ENCODE peak calls at places on chromosome 17, in eight cellular contexts. Z is tibial nerve, H is LNCaP clone FGC, X is fibroblast of the aortic adventitia, L is stomach, F is hepatocyte, N is left ventricle myocardium inferior, V is mucosa of descending colon. M is an unnamed sample.

GRCh38 chr17:8856869-8857575 is 10.5 kb downstream of the PIK3R6 start:
- DNase-seq in Z (no peak), H (no peak), X (peak; percentile 4), L (no peak), F (no peak), N (no peak), V (no peak), M (no peak)

GRCh38 chr17:57442914-57443571 is 186.7 kb downstream of the MSI2 start:
- DNase-seq in Z (no peak), H (no peak), X (no peak), L (peak; percentile 36), F (no peak), N (peak; percentile 45), V (peak; percentile 27), M (peak; percentile 72)

GRCh38 chr17:72502111-72502939 is 381.5 kb downstream of the SOX9 start:
- DNase-seq in Z (no peak), H (no peak), X (peak; percentile 68), L (peak; percentile 70), F (peak; percentile 31), N (no peak), V (no peak), M (peak; percentile 69)

GRCh38 chr17:238071-238963 is 56.9 kb upstream of the DOC2B start:
- DNase-seq in Z (no peak), H (no peak), X (no peak), L (no peak), F (no peak), N (peak; percentile 4), V (no peak), M (no peak)

GRCh38 chr17:57534863-57535651 is 210.0 kb downstream of the CCDC182 start:
- DNase-seq in Z (no peak), H (peak; percentile 95), X (no peak), L (no peak), F (no peak), N (no peak), V (no peak), M (no peak)

GRCh38 chr17:54967621-54968258 is 714 bp downstream of the COX11 start:
- DNase-seq in Z (no peak), H (no peak), X (peak; percentile 25), L (no peak), F (peak; percentile 50), N (no peak), V (peak; percentile 40), M (peak; percentile 30)

GRCh38 chr17:27477050-27477647 is 20.9 kb downstream of the KSR1 start:
- DNase-seq in Z (no peak), H (no peak), X (no peak), L (no peak), F (no peak), N (no peak), V (no peak), M (no peak)

GRCh38 chr17:40180694-40181093 is 3.4 kb downstream of the RAPGEFL1 start:
- DNase-seq in Z (no peak), H (no peak), X (no peak), L (peak; percentile 81), F (no peak), N (no peak), V (peak; percentile 95), M (peak; percentile 48)

GRCh38 chr17:82938486-82939212 is 98.8 kb upstream of the ZNF750 start:
- DNase-seq in Z (no peak), H (peak; percentile 56), X (no peak), L (no peak), F (no peak), N (peak; percentile 7), V (no peak), M (no peak)

GRCh38 chr17:57810740-57811632 is 38.9 kb downstream of the MRPS23 start:
- DNase-seq in Z (no peak), H (no peak), X (peak; percentile 55), L (no peak), F (peak; percentile 30), N (peak; percentile 61), V (peak; percentile 10), M (no peak)

GRCh38 chr17:63395075-63395815 is 50.9 kb downstream of the CYB561 start:
- DNase-seq in Z (no peak), H (no peak), X (peak; percentile 92), L (no peak), F (no peak), N (no peak), V (no peak), M (no peak)

GRCh38 chr17:71188811-71189492 is 931.9 kb upstream of the SOX9 start:
- DNase-seq in Z (no peak), H (no peak), X (peak; percentile 49), L (no peak), F (no peak), N (no peak), V (no peak), M (peak; percentile 89)

DNA sequence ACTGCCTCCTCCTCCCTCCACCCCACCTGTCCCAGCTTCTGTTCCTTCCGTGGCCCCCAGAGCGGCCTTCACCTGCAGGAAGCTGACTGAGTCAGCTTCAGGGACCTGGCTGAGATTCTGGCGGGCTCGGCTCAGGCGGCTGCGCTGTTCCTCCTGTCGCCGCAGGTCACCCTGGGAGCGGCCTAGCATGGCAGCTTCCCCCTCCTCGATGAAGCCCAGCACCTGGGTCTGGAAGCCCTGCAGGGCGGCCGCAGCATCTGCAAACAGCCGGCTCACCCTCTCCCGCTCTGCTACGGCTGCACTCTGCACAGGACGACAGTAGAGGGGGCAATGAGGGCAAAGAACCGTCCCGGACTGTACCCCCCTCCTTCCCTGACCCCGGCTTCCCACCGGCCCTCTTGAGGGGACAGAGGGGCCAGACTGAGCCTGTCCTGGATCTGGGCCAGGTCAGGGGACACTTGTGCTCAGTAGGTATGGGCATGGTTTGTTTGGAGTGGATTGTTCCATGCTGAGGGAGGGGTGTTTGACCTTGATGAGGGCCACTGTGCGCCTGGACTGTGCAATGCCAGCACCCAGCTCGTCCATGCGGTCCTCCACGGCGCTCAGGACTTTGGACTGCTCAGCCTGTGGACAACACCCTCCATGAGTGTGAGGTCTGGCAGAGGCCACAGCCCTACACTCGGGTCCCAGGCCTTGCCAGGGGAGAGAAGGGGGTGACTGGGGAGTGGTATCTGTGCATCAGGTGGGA is 2.0 kb downstream of the TRIM47 start:
- DNase-seq in Z (no peak), H (no peak), X (no peak), L (peak; percentile 79), F (peak; percentile 58), N (peak; percentile 51), V (peak; percentile 81), M (peak; percentile 70)
- TF ChIP-seq CTCF in Z (no peak), H (peak; percentile 2), X (no peak), L (no peak), F (peak; percentile 12), N (peak; percentile 10), V (no peak), M (no peak)

DNA sequence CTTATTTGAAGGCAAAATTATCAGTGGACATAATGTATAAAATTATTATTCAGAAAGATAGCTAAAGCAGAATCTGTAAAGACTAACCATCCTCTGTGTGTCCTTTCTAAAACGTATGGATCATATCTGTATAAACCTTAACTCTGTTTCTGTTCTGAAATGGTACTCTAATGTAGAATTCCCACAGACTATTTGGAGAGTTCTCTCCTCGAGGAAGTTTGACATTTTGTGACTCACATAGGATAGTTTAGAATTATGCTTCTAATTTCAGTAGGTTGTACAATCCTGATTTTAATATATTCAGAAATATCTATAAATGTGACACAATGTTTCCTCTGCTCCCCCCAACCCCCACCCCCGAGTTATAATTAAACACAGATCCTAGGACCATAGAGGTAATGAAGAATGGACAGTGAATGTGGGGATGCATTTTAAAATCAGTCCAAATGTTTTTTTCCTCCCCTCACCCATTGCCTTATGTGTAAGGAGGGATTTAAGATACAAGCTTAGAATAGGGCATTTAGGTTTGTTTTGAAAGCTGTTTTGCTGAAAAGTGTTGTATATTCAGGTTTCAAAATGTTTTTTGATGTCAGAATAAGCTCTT is 66.8 kb downstream of the BCAS3 start:
- DNase-seq in Z (no peak), H (no peak), X (no peak), L (no peak), F (no peak), N (no peak), V (no peak), M (no peak)
- H3K4me3 ChIP-seq in Z (no peak overlapping the region), H (no peak overlapping the region), X (no peak overlapping the region), L (no peak overlapping the region), F (peak overlapping the region; percentile 3), N (no peak overlapping the region), V (no peak overlapping the region), M (no peak overlapping the region)

DNA sequence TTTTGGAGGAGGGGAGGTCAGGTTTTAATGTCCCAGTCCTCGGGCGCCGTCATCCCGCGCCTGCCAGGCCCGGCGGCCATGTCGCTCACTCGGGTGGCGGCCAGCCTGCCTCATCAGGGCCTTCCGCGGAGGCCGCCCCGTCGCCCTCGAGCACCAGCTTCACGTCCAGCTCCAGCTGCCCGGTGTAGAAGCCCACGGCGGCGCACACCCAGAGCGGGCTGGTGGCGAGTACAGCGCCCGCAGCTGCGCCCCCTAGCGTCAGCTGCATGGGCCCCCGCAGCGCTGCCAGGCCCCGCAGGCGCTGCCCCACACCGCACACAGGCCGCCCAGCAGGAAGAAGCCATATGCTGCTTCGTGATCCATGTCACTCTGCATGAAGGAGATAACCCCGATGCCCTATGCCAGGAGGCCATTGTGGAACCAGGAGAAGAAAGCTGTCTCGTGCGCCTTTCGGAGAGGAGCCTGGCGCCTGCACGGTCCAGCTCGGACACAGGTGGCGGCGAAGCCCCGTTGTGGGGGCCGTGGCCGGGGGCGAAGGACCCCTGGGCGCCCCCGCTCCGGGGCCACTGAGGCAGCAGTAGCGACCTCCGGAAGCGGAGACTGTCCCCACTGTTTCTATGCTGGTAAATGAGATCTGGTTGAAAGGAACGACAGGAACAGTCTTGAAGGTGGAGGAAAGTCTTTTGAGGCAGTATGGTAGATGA is 9.6 kb downstream of the AP2B1 start:
- DNase-seq in Z (no peak), H (no peak), X (no peak), L (no peak), F (no peak), N (no peak), V (no peak), M (no peak)
- TF ChIP-seq CTCF in Z (no peak), H (no peak), X (no peak), L (no peak), F (no peak), N (no peak), V (no peak), M (no peak)

GRCh38 chr17:30930495-30930894 is 8.8 kb downstream of the ADAP2 start:
- DNase-seq in Z (no peak), H (peak; percentile 40), X (no peak), L (peak; percentile 87), F (no peak), N (no peak), V (no peak), M (no peak)

GRCh38 chr17:30924341-30924740 is 2.6 kb downstream of the ADAP2 start:
- DNase-seq in Z (no peak), H (no peak), X (no peak), L (no peak), F (no peak), N (no peak), V (no peak), M (no peak)

GRCh38 chr17:30928584-30928983 is 6.8 kb downstream of the ADAP2 start:
- DNase-seq in Z (no peak), H (no peak), X (no peak), L (no peak), F (no peak), N (no peak), V (no peak), M (no peak)

GRCh38 chr17:30929081-30929633 is 7.4 kb downstream of the ADAP2 start:
- DNase-seq in Z (no peak), H (no peak), X (no peak), L (no peak), F (no peak), N (no peak), V (no peak), M (no peak)

DNA sequence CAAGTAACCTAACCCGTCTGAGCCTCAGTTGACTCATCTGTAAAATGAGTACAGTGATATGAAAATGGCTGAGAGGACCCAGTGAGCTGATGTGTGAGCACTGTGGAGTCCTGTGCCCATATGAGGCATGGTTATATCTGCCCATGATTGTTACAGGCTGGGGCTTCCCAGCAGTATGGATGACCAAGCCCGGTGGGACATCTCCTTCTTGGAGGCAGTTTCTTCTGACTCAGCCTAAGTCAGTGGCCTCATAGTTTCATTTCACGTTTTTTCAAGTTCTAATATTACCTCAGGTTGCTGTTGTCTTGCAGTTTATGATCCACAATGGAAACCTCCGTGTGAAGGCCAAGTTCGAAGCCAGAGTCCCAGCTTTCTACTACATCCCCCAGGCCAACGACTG is 4.8 kb downstream of the ADAP2 start:
- DNase-seq in Z (no peak), H (no peak), X (no peak), L (no peak), F (no peak), N (no peak), V (no peak), M (no peak)
- H3K4me3 ChIP-seq in Z (no peak overlapping the region), H (no peak overlapping the region), X (no peak overlapping the region), L (no peak overlapping the region), F (no peak overlapping the region), N (no peak overlapping the region), V (no peak overlapping the region), M (no peak overlapping the region)

M was measured in epithelial cell of esophagus.